ENCODE peak calls at places on chromosomes 7 and 10, in four cellular contexts. One of them, this sample, is unnamed.

GRCh38 chr10:31650010-31650409 is 278.6 kb downstream of the ARHGAP12 start:
- DNase-seq in mucosa of descending colon: peak; percentile 56
- DNase-seq in endothelial cell: no peak
- DNase-seq in endodermal cell: no peak
- DNase-seq in this sample: no peak

GRCh38 chr7:122544463-122544862 is 154.5 kb downstream of the RNF133 start:
- DNase-seq in endothelial cell: no peak
- DNase-seq in endodermal cell: no peak
- DNase-seq in mucosa of descending colon: peak; percentile 28
- DNase-seq in this sample: no peak

GRCh38 chr7:45712057-45712689 is 138.0 kb downstream of the ADCY1 start:
- DNase-seq in mucosa of descending colon: no peak
- DNase-seq in endodermal cell: no peak
- DNase-seq in endothelial cell: no peak
- DNase-seq in this sample: peak; percentile 10

GRCh38 chr7:80249184-80249583 is 114.6 kb downstream of the GNAI1 start:
- DNase-seq in endodermal cell: no peak
- DNase-seq in endothelial cell: no peak
- DNase-seq in mucosa of descending colon: no peak
- DNase-seq in this sample: no peak

GRCh38 chr10:35236739-35237138 is 99.6 kb upstream of the CCNY start:
- DNase-seq in endodermal cell: no peak
- DNase-seq in endothelial cell: no peak
- DNase-seq in mucosa of descending colon: no peak
- DNase-seq in this sample: no peak

GRCh38 chr7:25167262-25167843 is 42.3 kb upstream of the CYCS start:
- DNase-seq in endothelial cell: no peak
- DNase-seq in endodermal cell: no peak
- DNase-seq in mucosa of descending colon: peak; percentile 75
- DNase-seq in this sample: no peak

GRCh38 chr10:21399392-21400015 is 126.0 kb downstream of the SKIDA1 start:
- DNase-seq in endodermal cell: no peak
- DNase-seq in endothelial cell: no peak
- DNase-seq in mucosa of descending colon: no peak
- DNase-seq in this sample: no peak

GRCh38 chr10:43929122-43929521 is 280.4 kb upstream of the ZNF32 start:
- DNase-seq in endothelial cell: no peak
- DNase-seq in mucosa of descending colon: no peak
- DNase-seq in endodermal cell: no peak
- DNase-seq in this sample: no peak

GRCh38 chr10:97612386-97612785 is 20.9 kb downstream of the MORN4 start:
- DNase-seq in mucosa of descending colon: no peak
- DNase-seq in endodermal cell: peak; percentile 72
- DNase-seq in endothelial cell: no peak
- DNase-seq in this sample: no peak

GRCh38 chr7:29471444-29472138 is 92.0 kb upstream of the PRR15 start:
- DNase-seq in mucosa of descending colon: peak; percentile 83
- DNase-seq in endothelial cell: no peak
- DNase-seq in endodermal cell: no peak
- DNase-seq in this sample: no peak

GRCh38 chr7:41578700-41579099 is 124.2 kb downstream of the INHBA start:
- DNase-seq in mucosa of descending colon: no peak
- DNase-seq in endodermal cell: no peak
- DNase-seq in endothelial cell: no peak
- DNase-seq in this sample: no peak

GRCh38 chr10:3395041-3395440 is 222.5 kb upstream of the PITRM1 start:
- DNase-seq in endothelial cell: no peak
- DNase-seq in mucosa of descending colon: no peak
- DNase-seq in endodermal cell: no peak
- DNase-seq in this sample: no peak

GRCh38 chr7:93203496-93203895 is 22.8 kb downstream of the HEPACAM2 start:
- DNase-seq in endodermal cell: no peak
- DNase-seq in endothelial cell: no peak
- DNase-seq in mucosa of descending colon: peak; percentile 59
- DNase-seq in this sample: no peak

GRCh38 chr10:113049881-113050280 is 99.8 kb downstream of the TCF7L2 start:
- DNase-seq in endodermal cell: no peak
- DNase-seq in mucosa of descending colon: no peak
- DNase-seq in endothelial cell: no peak
- DNase-seq in this sample: no peak

GRCh38 chr7:155862088-155862487 is 49.8 kb upstream of the SHH start:
- DNase-seq in endothelial cell: no peak
- DNase-seq in endodermal cell: no peak
- DNase-seq in mucosa of descending colon: no peak
- DNase-seq in this sample: no peak

GRCh38 chr10:106224676-106225075 is 939.8 kb downstream of the SORCS1 start:
- DNase-seq in endodermal cell: no peak
- DNase-seq in endothelial cell: no peak
- DNase-seq in mucosa of descending colon: no peak
- DNase-seq in this sample: no peak

GRCh38 chr10:68989317-68989990 is 851 bp downstream of the KIFBP start:
- DNase-seq in mucosa of descending colon: peak; percentile 12
- DNase-seq in endothelial cell: no peak
- DNase-seq in endodermal cell: no peak
- DNase-seq in this sample: no peak

GRCh38 chr10:34979938-34980337 is 110.2 kb downstream of the CUL2 start:
- DNase-seq in mucosa of descending colon: no peak
- DNase-seq in endodermal cell: no peak
- DNase-seq in endothelial cell: no peak
- DNase-seq in this sample: no peak

GRCh38 chr10:133260895-133261725 is 15.6 kb downstream of the ADAM8 start:
- DNase-seq in endodermal cell: peak; percentile 65
- DNase-seq in mucosa of descending colon: peak; percentile 74
- DNase-seq in endothelial cell: no peak
- DNase-seq in this sample: peak; percentile 93

GRCh38 chr7:124712017-124712416 is 53.6 kb downstream of the GPR37 start:
- DNase-seq in endodermal cell: no peak
- DNase-seq in mucosa of descending colon: no peak
- DNase-seq in endothelial cell: no peak
- DNase-seq in this sample: no peak

GRCh38 chr10:131230166-131230565 is 81.4 kb downstream of the TCERG1L start:
- DNase-seq in endothelial cell: no peak
- DNase-seq in mucosa of descending colon: no peak
- DNase-seq in endodermal cell: no peak
- DNase-seq in this sample: no peak

GRCh38 chr10:32960022-32960421 is 2.0 kb upstream of the ITGB1 start:
- DNase-seq in endothelial cell: no peak
- DNase-seq in mucosa of descending colon: no peak
- DNase-seq in endodermal cell: no peak
- DNase-seq in this sample: peak; percentile 26

GRCh38 chr10:16967866-16968721 is 150.9 kb upstream of the RSU1 start:
- DNase-seq in endodermal cell: peak; percentile 76
- DNase-seq in mucosa of descending colon: peak; percentile 24
- DNase-seq in endothelial cell: peak; percentile 65
- DNase-seq in this sample: no peak

GRCh38 chr7:70492641-70493040 is 639.3 kb upstream of the GALNT17 start:
- DNase-seq in endodermal cell: no peak
- DNase-seq in mucosa of descending colon: no peak
- DNase-seq in endothelial cell: no peak
- DNase-seq in this sample: no peak
- TF ChIP-seq CTCF in endodermal cell: peak; percentile 52
- TF ChIP-seq CTCF in mucosa of descending colon: no peak
- TF ChIP-seq CTCF in endothelial cell: no peak
- TF ChIP-seq CTCF in this sample: no peak

GRCh38 chr10:12252882-12253546 is 57.0 kb downstream of the CDC123 start:
- DNase-seq in mucosa of descending colon: peak; percentile 30
- DNase-seq in endothelial cell: peak; percentile 37
- DNase-seq in endodermal cell: peak; percentile 79
- DNase-seq in this sample: peak; percentile 40
- TF ChIP-seq CTCF in mucosa of descending colon: no peak
- TF ChIP-seq CTCF in endothelial cell: peak; percentile 41
- TF ChIP-seq CTCF in endodermal cell: peak; percentile 81
- TF ChIP-seq CTCF in this sample: peak; percentile 41

GRCh38 chr7:154794147-154794780 is 208.7 kb downstream of the PAXIP1 start:
- DNase-seq in endodermal cell: peak; percentile 94
- DNase-seq in endothelial cell: peak; percentile 79
- DNase-seq in mucosa of descending colon: peak; percentile 54
- DNase-seq in this sample: peak; percentile 42
- TF ChIP-seq CTCF in endodermal cell: peak; percentile 88
- TF ChIP-seq CTCF in endothelial cell: peak; percentile 64
- TF ChIP-seq CTCF in mucosa of descending colon: peak; percentile 38
- TF ChIP-seq CTCF in this sample: peak; percentile 26

GRCh38 chr10:12617205-12618175 is 268.1 kb downstream of the CAMK1D start:
- DNase-seq in endothelial cell: no peak
- DNase-seq in mucosa of descending colon: no peak
- DNase-seq in endodermal cell: no peak
- DNase-seq in this sample: no peak
- TF ChIP-seq CTCF in endothelial cell: no peak
- TF ChIP-seq CTCF in mucosa of descending colon: no peak
- TF ChIP-seq CTCF in endodermal cell: no peak
- TF ChIP-seq CTCF in this sample: no peak

GRCh38 chr7:12686894-12687212 is 580 bp upstream of the ARL4A start:
- DNase-seq in mucosa of descending colon: no peak
- DNase-seq in endodermal cell: no peak
- DNase-seq in endothelial cell: no peak
- DNase-seq in this sample: no peak

GRCh38 chr7:12684733-12685132 is 2.7 kb upstream of the ARL4A start:
- DNase-seq in endothelial cell: no peak
- DNase-seq in mucosa of descending colon: no peak
- DNase-seq in endodermal cell: no peak
- DNase-seq in this sample: no peak

GRCh38 chr7:12686234-12686893 is 1.1 kb upstream of the ARL4A start:
- DNase-seq in mucosa of descending colon: peak; percentile 96
- DNase-seq in endothelial cell: peak; percentile 98
- DNase-seq in endodermal cell: peak; percentile 98
- DNase-seq in this sample: peak; percentile 95

GRCh38 chr7:12685550-12685949 is 1.9 kb upstream of the ARL4A start:
- DNase-seq in endodermal cell: peak; percentile 84
- DNase-seq in mucosa of descending colon: peak; percentile 25
- DNase-seq in endothelial cell: peak; percentile 54
- DNase-seq in this sample: peak; percentile 43

GRCh38 chr7:12687213-12688171 is at the start of gene ARL4A:
- DNase-seq in endodermal cell: peak; percentile 100
- DNase-seq in mucosa of descending colon: peak; percentile 100
- DNase-seq in endothelial cell: peak; percentile 97
- DNase-seq in this sample: peak; percentile 95
- TF ChIP-seq CTCF in endodermal cell: no peak
- TF ChIP-seq CTCF in mucosa of descending colon: no peak
- TF ChIP-seq CTCF in endothelial cell: no peak
- TF ChIP-seq CTCF in this sample: no peak

DNA sequence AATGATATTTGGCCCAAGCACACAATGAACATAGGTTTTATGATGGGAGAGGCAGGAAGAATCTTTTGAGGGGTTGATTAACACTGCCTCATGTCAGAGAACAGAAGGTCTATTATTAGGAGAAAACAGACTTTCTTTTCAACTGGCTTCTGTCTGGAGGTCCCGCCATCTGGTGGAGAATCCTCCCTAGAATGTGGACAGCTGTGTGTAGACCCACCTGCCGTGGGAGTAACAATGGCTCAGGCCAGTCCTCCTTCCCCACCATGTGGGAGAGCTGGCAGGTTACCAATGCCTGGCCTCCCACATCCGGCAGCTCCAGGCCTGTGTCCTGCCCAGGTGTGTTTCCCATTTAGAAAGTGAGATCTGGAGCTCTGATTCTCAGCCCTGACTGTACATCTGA is 70.4 kb upstream of the AOAH start:
- DNase-seq in mucosa of descending colon: no peak
- DNase-seq in endothelial cell: no peak
- DNase-seq in endodermal cell: peak; percentile 60
- DNase-seq in this sample: no peak
- TF ChIP-seq CTCF in mucosa of descending colon: no peak
- TF ChIP-seq CTCF in endothelial cell: no peak
- TF ChIP-seq CTCF in endodermal cell: peak; percentile 51
- TF ChIP-seq CTCF in this sample: no peak

DNA sequence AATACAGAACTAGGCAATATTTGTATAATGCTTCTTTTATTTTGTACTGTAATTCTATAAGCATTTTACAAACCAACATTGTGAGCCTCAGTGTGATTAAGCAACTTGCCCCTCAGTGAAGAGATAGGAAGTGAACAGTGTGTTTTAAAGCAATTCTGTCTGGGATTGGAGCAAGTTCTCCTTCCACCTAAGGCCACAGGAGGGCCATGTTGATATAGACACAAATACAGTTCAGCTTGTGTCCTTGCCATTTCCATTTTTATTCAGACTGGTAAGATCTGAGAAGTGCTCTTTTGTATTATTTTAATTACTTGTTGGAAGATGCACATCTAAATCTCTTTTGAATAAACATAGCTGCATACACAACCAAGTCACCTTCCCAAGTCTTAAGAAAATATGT is 416.3 kb upstream of the COBL start:
- DNase-seq in mucosa of descending colon: no peak
- DNase-seq in endothelial cell: no peak
- DNase-seq in endodermal cell: no peak
- DNase-seq in this sample: no peak
- TF ChIP-seq CTCF in mucosa of descending colon: no peak
- TF ChIP-seq CTCF in endothelial cell: no peak
- TF ChIP-seq CTCF in endodermal cell: peak; percentile 62
- TF ChIP-seq CTCF in this sample: no peak

GRCh38 chr7:88545663-88546062 is 213.8 kb upstream of the ZNF804B start:
- DNase-seq in mucosa of descending colon: no peak
- DNase-seq in endothelial cell: no peak
- DNase-seq in endodermal cell: no peak
- DNase-seq in this sample: no peak
- TF ChIP-seq CTCF in mucosa of descending colon: no peak
- TF ChIP-seq CTCF in endothelial cell: no peak
- TF ChIP-seq CTCF in endodermal cell: no peak
- TF ChIP-seq CTCF in this sample: no peak

This sample was measured in activated CD8-positive, alpha-beta T cell treated with anti-CD3 and anti-CD28 coated beads for 36 hours.